ENCODE peak calls at places on chromosomes 3 and 15, in six cellular contexts. One of them, this sample, is unnamed. For H3K4me1, the result is how much of the 10 kb centered on the place peaks cover.

GRCh38 chr3:72205297-72205696 is 420.3 kb upstream of the PROK2 start:
- DNase-seq in hepatocyte: no peak
- DNase-seq in GM23248: no peak
- DNase-seq in CD4-positive, CD25-positive, alpha-beta regulatory T cell: no peak
- DNase-seq in NT2/D1: no peak
- DNase-seq in HCT116: no peak
- DNase-seq in this sample: no peak

GRCh38 chr3:108333951-108334350 is 37.6 kb downstream of the HHLA2 start:
- DNase-seq in GM23248: peak
- DNase-seq in HCT116: no peak
- DNase-seq in hepatocyte: no peak
- DNase-seq in NT2/D1: no peak
- DNase-seq in CD4-positive, CD25-positive, alpha-beta regulatory T cell: no peak
- DNase-seq in this sample: no peak

GRCh38 chr3:179068779-179069530 is 2.7 kb downstream of the ZMAT3 start:
- DNase-seq in HCT116: no peak
- DNase-seq in CD4-positive, CD25-positive, alpha-beta regulatory T cell: peak
- DNase-seq in hepatocyte: no peak
- DNase-seq in NT2/D1: no peak
- DNase-seq in GM23248: peak
- DNase-seq in this sample: no peak

GRCh38 chr3:186516645-186517044 is 27.5 kb downstream of the CRYGS start:
- DNase-seq in NT2/D1: no peak
- DNase-seq in GM23248: no peak
- DNase-seq in hepatocyte: no peak
- DNase-seq in HCT116: no peak
- DNase-seq in CD4-positive, CD25-positive, alpha-beta regulatory T cell: no peak
- DNase-seq in this sample: no peak

GRCh38 chr3:120559228-120560061 is 36.7 kb upstream of the NDUFB4 start:
- DNase-seq in HCT116: peak
- DNase-seq in hepatocyte: peak
- DNase-seq in CD4-positive, CD25-positive, alpha-beta regulatory T cell: no peak
- DNase-seq in NT2/D1: no peak
- DNase-seq in GM23248: peak
- DNase-seq in this sample: peak

GRCh38 chr3:66410976-66411375 is 89.8 kb downstream of the LRIG1 start:
- DNase-seq in CD4-positive, CD25-positive, alpha-beta regulatory T cell: no peak
- DNase-seq in hepatocyte: no peak
- DNase-seq in GM23248: no peak
- DNase-seq in HCT116: no peak
- DNase-seq in NT2/D1: no peak
- DNase-seq in this sample: no peak

GRCh38 chr3:121488628-121489027 is 57.2 kb downstream of the POLQ start:
- DNase-seq in GM23248: no peak
- DNase-seq in CD4-positive, CD25-positive, alpha-beta regulatory T cell: no peak
- DNase-seq in NT2/D1: no peak
- DNase-seq in HCT116: no peak
- DNase-seq in hepatocyte: peak
- DNase-seq in this sample: no peak

GRCh38 chr15:22831473-22831872 is 7.0 kb upstream of the NIPA2 start:
- DNase-seq in GM23248: peak
- DNase-seq in HCT116: no peak
- DNase-seq in CD4-positive, CD25-positive, alpha-beta regulatory T cell: no peak
- DNase-seq in NT2/D1: no peak
- DNase-seq in hepatocyte: no peak
- DNase-seq in this sample: no peak

GRCh38 chr15:74426404-74427281 is 7.1 kb downstream of the SEMA7A start:
- DNase-seq in CD4-positive, CD25-positive, alpha-beta regulatory T cell: no peak
- DNase-seq in HCT116: no peak
- DNase-seq in hepatocyte: no peak
- DNase-seq in GM23248: no peak
- DNase-seq in NT2/D1: no peak
- DNase-seq in this sample: no peak

GRCh38 chr3:159977295-159977694 is 11.3 kb upstream of the IL12A start:
- DNase-seq in GM23248: no peak
- DNase-seq in hepatocyte: peak
- DNase-seq in NT2/D1: no peak
- DNase-seq in CD4-positive, CD25-positive, alpha-beta regulatory T cell: no peak
- DNase-seq in HCT116: no peak
- DNase-seq in this sample: no peak

GRCh38 chr3:16290007-16290826 is 25.2 kb downstream of the OXNAD1 start:
- DNase-seq in HCT116: peak
- DNase-seq in GM23248: peak
- DNase-seq in NT2/D1: peak
- DNase-seq in CD4-positive, CD25-positive, alpha-beta regulatory T cell: peak
- DNase-seq in hepatocyte: peak
- DNase-seq in this sample: no peak

GRCh38 chr15:55741592-55742497 is 1.1 kb downstream of the PRTG start:
- DNase-seq in GM23248: no peak
- DNase-seq in CD4-positive, CD25-positive, alpha-beta regulatory T cell: peak
- DNase-seq in HCT116: no peak
- DNase-seq in NT2/D1: no peak
- DNase-seq in hepatocyte: peak
- DNase-seq in this sample: no peak

GRCh38 chr3:48367201-48367600 is 4.8 kb upstream of the FBXW12 start:
- DNase-seq in CD4-positive, CD25-positive, alpha-beta regulatory T cell: no peak
- DNase-seq in hepatocyte: no peak
- DNase-seq in NT2/D1: no peak
- DNase-seq in HCT116: no peak
- DNase-seq in GM23248: no peak
- DNase-seq in this sample: no peak

GRCh38 chr3:126567696-126568438 is 9.1 kb upstream of the C3orf22 start:
- DNase-seq in NT2/D1: no peak
- DNase-seq in GM23248: no peak
- DNase-seq in HCT116: no peak
- DNase-seq in CD4-positive, CD25-positive, alpha-beta regulatory T cell: no peak
- DNase-seq in hepatocyte: no peak
- DNase-seq in this sample: no peak

GRCh38 chr3:182925330-182925943 is 54.9 kb downstream of the DCUN1D1 start:
- DNase-seq in HCT116: no peak
- DNase-seq in NT2/D1: no peak
- DNase-seq in CD4-positive, CD25-positive, alpha-beta regulatory T cell: no peak
- DNase-seq in GM23248: peak
- DNase-seq in hepatocyte: no peak
- DNase-seq in this sample: no peak

GRCh38 chr15:101049856-101050646 is 130.9 kb downstream of the LRRK1 start:
- DNase-seq in hepatocyte: peak
- DNase-seq in GM23248: no peak
- DNase-seq in NT2/D1: no peak
- DNase-seq in CD4-positive, CD25-positive, alpha-beta regulatory T cell: no peak
- DNase-seq in HCT116: no peak
- DNase-seq in this sample: peak

GRCh38 chr3:121681792-121682191 is 21.1 kb upstream of the HCLS1 start:
- DNase-seq in GM23248: no peak
- DNase-seq in hepatocyte: no peak
- DNase-seq in NT2/D1: no peak
- DNase-seq in CD4-positive, CD25-positive, alpha-beta regulatory T cell: no peak
- DNase-seq in HCT116: no peak
- DNase-seq in this sample: no peak

GRCh38 chr3:181935915-181936314 is 224.2 kb downstream of the SOX2 start:
- DNase-seq in GM23248: no peak
- DNase-seq in HCT116: no peak
- DNase-seq in hepatocyte: no peak
- DNase-seq in CD4-positive, CD25-positive, alpha-beta regulatory T cell: no peak
- DNase-seq in NT2/D1: no peak
- DNase-seq in this sample: no peak

GRCh38 chr15:35737521-35737920 is 191.6 kb upstream of the DPH6 start:
- DNase-seq in HCT116: no peak
- DNase-seq in hepatocyte: no peak
- DNase-seq in NT2/D1: no peak
- DNase-seq in CD4-positive, CD25-positive, alpha-beta regulatory T cell: no peak
- DNase-seq in GM23248: peak
- DNase-seq in this sample: no peak

GRCh38 chr3:150887031-150887430 is 18.2 kb downstream of the MINDY4B start:
- DNase-seq in NT2/D1: no peak
- DNase-seq in hepatocyte: no peak
- DNase-seq in GM23248: peak
- DNase-seq in CD4-positive, CD25-positive, alpha-beta regulatory T cell: no peak
- DNase-seq in HCT116: no peak
- DNase-seq in this sample: no peak

GRCh38 chr3:150890831-150891230 is 14.4 kb downstream of the MINDY4B start:
- DNase-seq in GM23248: no peak
- DNase-seq in NT2/D1: no peak
- DNase-seq in hepatocyte: no peak
- DNase-seq in HCT116: no peak
- DNase-seq in CD4-positive, CD25-positive, alpha-beta regulatory T cell: no peak
- DNase-seq in this sample: no peak

GRCh38 chr3:150885535-150885934 is 19.7 kb downstream of the MINDY4B start:
- DNase-seq in HCT116: no peak
- DNase-seq in CD4-positive, CD25-positive, alpha-beta regulatory T cell: no peak
- DNase-seq in GM23248: no peak
- DNase-seq in NT2/D1: no peak
- DNase-seq in hepatocyte: no peak
- DNase-seq in this sample: no peak

GRCh38 chr3:150890320-150890719 is 14.9 kb downstream of the MINDY4B start:
- DNase-seq in hepatocyte: no peak
- DNase-seq in GM23248: peak
- DNase-seq in CD4-positive, CD25-positive, alpha-beta regulatory T cell: no peak
- DNase-seq in NT2/D1: no peak
- DNase-seq in HCT116: no peak
- DNase-seq in this sample: no peak

DNA sequence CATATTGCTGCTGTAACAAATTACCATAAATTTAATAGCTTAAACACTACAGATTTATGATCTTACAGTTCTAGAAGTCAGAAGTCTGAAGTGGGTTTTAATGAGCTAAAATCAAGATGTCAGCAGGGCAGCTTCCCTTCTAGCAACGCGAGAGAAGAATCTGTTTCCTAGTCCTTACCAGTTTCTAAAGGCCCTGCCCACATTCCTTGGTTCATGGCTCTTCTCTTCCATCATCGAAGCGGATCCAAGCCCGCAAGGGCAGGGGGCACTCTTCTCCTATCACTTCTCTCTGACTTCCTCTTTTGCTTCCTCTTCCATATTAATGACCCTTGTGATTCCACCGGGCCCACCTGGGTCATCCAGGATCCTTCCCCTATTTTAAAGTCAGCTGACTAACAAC is 16.1 kb downstream of the MINDY4B start:
- DNase-seq in GM23248: no peak
- DNase-seq in CD4-positive, CD25-positive, alpha-beta regulatory T cell: no peak
- DNase-seq in HCT116: no peak
- DNase-seq in hepatocyte: no peak
- DNase-seq in NT2/D1: no peak
- DNase-seq in this sample: no peak
- H3K4me1 ChIP-seq in GM23248: under half
- H3K4me1 ChIP-seq in CD4-positive, CD25-positive, alpha-beta regulatory T cell: under half
- H3K4me1 ChIP-seq in HCT116: under half
- H3K4me1 ChIP-seq in hepatocyte: under half
- H3K4me1 ChIP-seq in NT2/D1: under half
- H3K4me1 ChIP-seq in this sample: under half

DNA sequence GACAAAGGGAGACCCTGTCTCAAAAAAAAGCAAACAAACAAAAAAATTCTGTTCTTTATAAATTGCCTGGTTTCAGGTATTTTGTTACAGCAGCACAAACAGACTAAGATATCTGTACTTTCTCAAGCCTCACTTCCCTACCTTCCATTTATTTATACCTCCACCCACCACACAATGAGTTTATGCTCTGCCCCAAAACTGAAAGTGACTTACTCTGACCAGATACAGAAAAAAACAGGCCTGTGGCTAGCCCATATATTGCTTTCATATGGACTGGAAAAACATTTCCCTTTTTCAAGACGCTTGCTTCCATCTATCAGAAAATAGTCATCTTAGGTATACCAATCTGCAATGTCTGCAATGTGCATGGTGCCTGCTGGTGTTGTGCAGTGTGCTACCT is 8.7 kb upstream of the GPD1L start:
- DNase-seq in hepatocyte: no peak
- DNase-seq in GM23248: no peak
- DNase-seq in HCT116: no peak
- DNase-seq in NT2/D1: no peak
- DNase-seq in CD4-positive, CD25-positive, alpha-beta regulatory T cell: no peak
- DNase-seq in this sample: no peak
- H3K4me1 ChIP-seq in hepatocyte: under half
- H3K4me1 ChIP-seq in GM23248: under half
- H3K4me1 ChIP-seq in HCT116: under half
- H3K4me1 ChIP-seq in NT2/D1: under half
- H3K4me1 ChIP-seq in CD4-positive, CD25-positive, alpha-beta regulatory T cell: under half
- H3K4me1 ChIP-seq in this sample: under half

GRCh38 chr3:187778726-187779125 is 33.5 kb upstream of the BCL6 start:
- DNase-seq in hepatocyte: no peak
- DNase-seq in NT2/D1: no peak
- DNase-seq in GM23248: no peak
- DNase-seq in HCT116: no peak
- DNase-seq in CD4-positive, CD25-positive, alpha-beta regulatory T cell: no peak
- DNase-seq in this sample: no peak

GRCh38 chr3:187773963-187774789 is 28.9 kb upstream of the BCL6 start:
- DNase-seq in HCT116: no peak
- DNase-seq in hepatocyte: no peak
- DNase-seq in GM23248: no peak
- DNase-seq in NT2/D1: no peak
- DNase-seq in CD4-positive, CD25-positive, alpha-beta regulatory T cell: no peak
- DNase-seq in this sample: no peak

GRCh38 chr3:187777331-187778046 is 32.2 kb upstream of the BCL6 start:
- DNase-seq in CD4-positive, CD25-positive, alpha-beta regulatory T cell: peak
- DNase-seq in GM23248: peak
- DNase-seq in NT2/D1: no peak
- DNase-seq in hepatocyte: no peak
- DNase-seq in HCT116: no peak
- DNase-seq in this sample: peak

GRCh38 chr3:187773233-187773962 is 28.1 kb upstream of the BCL6 start:
- DNase-seq in NT2/D1: no peak
- DNase-seq in hepatocyte: no peak
- DNase-seq in CD4-positive, CD25-positive, alpha-beta regulatory T cell: no peak
- DNase-seq in GM23248: no peak
- DNase-seq in HCT116: no peak
- DNase-seq in this sample: no peak

DNA sequence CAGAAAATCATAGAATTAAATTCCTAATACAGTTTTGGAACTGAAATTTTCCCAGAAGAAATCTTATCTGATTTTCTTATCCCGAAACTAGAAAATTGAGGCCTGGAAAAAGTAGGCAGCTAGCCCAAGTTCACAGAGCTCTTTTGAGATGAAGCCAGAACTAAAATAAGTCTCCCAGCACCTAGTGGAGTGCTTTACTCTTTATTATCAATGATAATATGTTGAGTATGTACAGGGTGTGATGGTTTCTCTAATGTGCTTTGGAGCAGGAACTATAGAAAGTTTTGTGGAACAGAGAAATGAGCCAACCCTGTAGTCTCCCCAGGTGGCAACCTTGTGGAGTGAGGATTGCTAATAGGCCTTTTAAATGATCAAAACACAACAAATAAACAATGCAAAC is 30.3 kb upstream of the BCL6 start:
- DNase-seq in GM23248: no peak
- DNase-seq in hepatocyte: no peak
- DNase-seq in CD4-positive, CD25-positive, alpha-beta regulatory T cell: no peak
- DNase-seq in NT2/D1: no peak
- DNase-seq in HCT116: no peak
- DNase-seq in this sample: no peak
- H3K4me1 ChIP-seq in GM23248: under half
- H3K4me1 ChIP-seq in hepatocyte: under half
- H3K4me1 ChIP-seq in CD4-positive, CD25-positive, alpha-beta regulatory T cell: under half
- H3K4me1 ChIP-seq in NT2/D1: under half
- H3K4me1 ChIP-seq in HCT116: under half
- H3K4me1 ChIP-seq in this sample: under half

DNA sequence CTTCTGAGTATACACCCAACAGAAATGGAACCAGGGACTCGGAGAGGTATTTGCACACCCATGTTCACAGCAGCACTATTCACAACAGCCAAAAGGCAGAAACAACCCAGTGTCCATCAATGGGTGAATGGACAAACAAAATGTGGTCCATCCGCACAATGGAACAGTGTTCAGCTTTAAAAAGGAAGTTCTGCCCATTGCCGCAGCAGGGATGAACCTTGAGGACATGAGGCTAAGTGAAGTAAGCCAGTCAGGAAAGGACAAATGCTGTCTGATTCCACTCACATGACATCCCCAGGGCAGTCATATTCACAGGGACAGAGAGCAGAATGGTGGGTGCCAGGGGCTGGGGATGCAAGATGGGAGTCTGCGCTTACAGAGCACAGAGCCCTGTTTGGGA is 7.5 kb downstream of the IQSEC1 start:
- DNase-seq in NT2/D1: no peak
- DNase-seq in CD4-positive, CD25-positive, alpha-beta regulatory T cell: no peak
- DNase-seq in hepatocyte: no peak
- DNase-seq in GM23248: no peak
- DNase-seq in HCT116: no peak
- DNase-seq in this sample: no peak
- H3K4me1 ChIP-seq in NT2/D1: under half
- H3K4me1 ChIP-seq in CD4-positive, CD25-positive, alpha-beta regulatory T cell: under half
- H3K4me1 ChIP-seq in hepatocyte: under half
- H3K4me1 ChIP-seq in GM23248: under half
- H3K4me1 ChIP-seq in HCT116: under half
- H3K4me1 ChIP-seq in this sample: under half

This sample was measured in SJSA1.